ENCODE peak calls at places on chromosomes 3 and 15, in four cellular contexts. J is K562, M is GM12878, I is HCT116. Q is an unnamed sample.

GRCh38 chr3:24316887-24317383 is 177.7 kb downstream of the THRB start:
- DNase-seq in J (no peak), M (no peak), I (no peak), Q (no peak)

GRCh38 chr15:85993116-85993515 is 86.6 kb upstream of the AGBL1 start:
- DNase-seq in J (no peak), M (no peak), I (no peak), Q (no peak)

GRCh38 chr3:129829640-129830039 is 63.9 kb downstream of the TMCC1 start:
- DNase-seq in I (peak; percentile 76), J (peak; percentile 23), M (no peak), Q (no peak)

GRCh38 chr3:139629033-139629432 is 48.7 kb downstream of the NMNAT3 start:
- DNase-seq in M (no peak), I (peak; percentile 18), J (peak; percentile 22), Q (no peak)

GRCh38 chr3:65277788-65278187 is 590.0 kb upstream of the ADAMTS9 start:
- DNase-seq in J (no peak), M (no peak), I (no peak), Q (no peak)

GRCh38 chr3:71955549-71956373 is 170.8 kb upstream of the PROK2 start:
- DNase-seq in I (peak; percentile 45), J (peak; percentile 42), M (peak; percentile 61), Q (peak; percentile 66)

GRCh38 chr3:139909836-139910235 is 25.1 kb upstream of the CLSTN2 start:
- DNase-seq in J (no peak), I (no peak), M (no peak), Q (no peak)

GRCh38 chr3:126745760-126746394 is 41.8 kb downstream of the CHCHD6 start:
- DNase-seq in M (no peak), I (no peak), J (no peak), Q (no peak)

GRCh38 chr15:69074011-69074842 is 59.7 kb downstream of the NOX5 start:
- DNase-seq in I (no peak), J (no peak), M (no peak), Q (peak; percentile 54)

GRCh38 chr3:5690904-5691532 is 503.5 kb downstream of the EDEM1 start:
- DNase-seq in J (no peak), I (peak; percentile 57), M (no peak), Q (no peak)

GRCh38 chr3:180416111-180416541 is 185.8 kb upstream of the TTC14 start:
- DNase-seq in M (no peak), J (no peak), I (no peak), Q (no peak)

GRCh38 chr15:67892559-67893377 is 52.9 kb upstream of the RNU6-1 start:
- DNase-seq in I (no peak), J (no peak), M (no peak), Q (no peak)

GRCh38 chr3:125110016-125110875 is 54.4 kb upstream of the HEG1 start:
- DNase-seq in J (no peak), M (no peak), I (peak; percentile 32), Q (no peak)

GRCh38 chr3:37262816-37263393 is 88.5 kb upstream of the LRRFIP2 start:
- DNase-seq in J (no peak), M (no peak), I (no peak), Q (no peak)

GRCh38 chr3:177836671-177837070 is 639.4 kb upstream of the TBL1XR1 start:
- DNase-seq in J (no peak), M (no peak), I (no peak), Q (no peak)

GRCh38 chr15:31016446-31016915 is 25.1 kb upstream of the MTMR10 start:
- DNase-seq in M (no peak), I (no peak), J (no peak), Q (no peak)

GRCh38 chr3:127673191-127674098 is 693 bp downstream of the ABTB1 start:
- DNase-seq in M (no peak), I (no peak), J (peak; percentile 29), Q (peak; percentile 66)

GRCh38 chr3:61985020-61985419 is 388.3 kb downstream of the FEZF2 start:
- DNase-seq in J (no peak), M (no peak), I (no peak), Q (no peak)

GRCh38 chr15:96851613-96852012 is 521.1 kb downstream of the NR2F2 start:
- DNase-seq in M (no peak), J (no peak), I (no peak), Q (no peak)

GRCh38 chr3:12436514-12437222 is 47.6 kb upstream of the TSEN2 start:
- DNase-seq in I (no peak), M (no peak), J (no peak), Q (no peak)

GRCh38 chr3:126370606-126371005 is 13.4 kb upstream of the KLF15 start:
- DNase-seq in J (no peak), I (no peak), M (no peak), Q (no peak)

GRCh38 chr3:187281191-187281714 is 10.3 kb downstream of the MASP1 start:
- DNase-seq in I (no peak), J (peak; percentile 9), M (no peak), Q (no peak)

DNA sequence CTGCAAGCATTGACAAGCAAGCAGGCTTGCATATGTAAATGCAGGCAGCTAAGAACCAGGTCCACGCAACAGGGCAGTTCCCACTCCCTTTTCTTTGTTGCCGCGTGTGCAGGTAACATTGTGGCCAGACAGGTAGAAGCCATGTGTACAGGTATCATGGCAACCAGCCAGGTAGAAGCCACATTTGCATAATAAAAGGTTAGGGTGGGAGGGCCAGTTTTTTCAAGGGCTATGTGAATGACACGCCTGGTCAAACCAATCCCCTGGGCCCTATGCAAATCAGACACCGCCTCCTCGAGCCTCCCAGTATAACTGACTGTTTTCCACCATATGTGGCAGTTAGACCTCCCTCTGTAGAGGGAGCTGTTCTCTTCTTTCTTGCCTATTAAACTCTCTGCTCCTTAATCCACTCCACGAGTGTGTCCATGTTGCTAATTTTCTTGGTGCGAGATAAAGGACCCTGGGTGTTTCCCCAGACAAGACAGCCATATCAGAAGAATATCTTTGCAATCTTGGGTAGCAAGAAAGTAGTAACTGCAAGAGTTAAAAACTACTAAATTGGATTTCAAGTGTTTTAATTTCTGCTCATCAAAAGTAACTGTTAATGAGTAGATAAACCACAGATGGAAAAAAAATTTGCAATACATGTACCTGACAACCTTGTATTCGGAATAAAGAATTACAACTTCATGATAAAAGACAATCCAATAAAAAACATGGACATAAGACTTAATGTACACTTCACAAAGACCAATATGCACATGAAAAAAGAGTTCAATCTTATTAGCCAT is 21.8 kb downstream of the PCOLCE2 start:
- DNase-seq in J (peak; percentile 31), I (peak; percentile 45), M (no peak), Q (peak; percentile 76)
- TF ChIP-seq EGR1 in J (no peak), I (no peak), M (no peak), Q (no peak)

DNA sequence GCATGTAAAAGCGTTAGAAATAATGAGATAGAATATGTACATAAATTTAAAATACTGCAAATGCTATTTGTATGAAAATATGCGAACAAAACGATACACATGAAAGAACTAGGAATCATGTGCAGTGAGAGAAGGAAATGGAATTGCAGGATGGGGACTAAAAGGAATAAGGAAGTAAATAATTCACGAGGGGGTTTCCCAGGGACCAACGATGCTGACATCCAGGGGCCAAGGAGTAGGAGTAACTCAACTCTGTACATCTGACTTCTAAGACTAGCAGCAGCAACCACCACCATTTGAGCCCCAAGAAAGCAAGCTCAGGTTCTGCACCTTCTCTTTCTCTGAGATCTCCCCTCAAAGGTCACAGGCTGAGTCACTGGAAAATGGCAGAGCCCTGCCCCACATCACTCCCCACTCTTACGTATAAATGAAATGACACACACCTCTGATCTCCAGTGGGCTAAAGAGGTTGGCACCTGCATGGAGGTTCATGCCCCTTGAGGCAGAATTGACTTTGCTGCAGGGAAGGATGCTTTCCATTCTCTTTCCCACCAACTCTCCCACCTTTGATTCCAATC is 100.0 kb upstream of the DLG1 start:
- DNase-seq in M (no peak), J (peak; percentile 3), I (no peak), Q (no peak)
- TF ChIP-seq EGR1 in M (no peak), J (no peak), I (no peak), Q (no peak)

GRCh38 chr3:35639251-35640185 is at the start of gene ARPP21:
- DNase-seq in I (no peak), J (no peak), M (no peak), Q (peak; percentile 70)
- TF ChIP-seq EGR1 in I (no peak), J (no peak), M (no peak), Q (no peak)

GRCh38 chr3:54761661-54762060 is 166.2 kb downstream of the LRTM1 start:
- DNase-seq in M (no peak), I (no peak), J (no peak), Q (no peak)
- TF ChIP-seq EGR1 in M (no peak), I (no peak), J (no peak), Q (no peak)

DNA sequence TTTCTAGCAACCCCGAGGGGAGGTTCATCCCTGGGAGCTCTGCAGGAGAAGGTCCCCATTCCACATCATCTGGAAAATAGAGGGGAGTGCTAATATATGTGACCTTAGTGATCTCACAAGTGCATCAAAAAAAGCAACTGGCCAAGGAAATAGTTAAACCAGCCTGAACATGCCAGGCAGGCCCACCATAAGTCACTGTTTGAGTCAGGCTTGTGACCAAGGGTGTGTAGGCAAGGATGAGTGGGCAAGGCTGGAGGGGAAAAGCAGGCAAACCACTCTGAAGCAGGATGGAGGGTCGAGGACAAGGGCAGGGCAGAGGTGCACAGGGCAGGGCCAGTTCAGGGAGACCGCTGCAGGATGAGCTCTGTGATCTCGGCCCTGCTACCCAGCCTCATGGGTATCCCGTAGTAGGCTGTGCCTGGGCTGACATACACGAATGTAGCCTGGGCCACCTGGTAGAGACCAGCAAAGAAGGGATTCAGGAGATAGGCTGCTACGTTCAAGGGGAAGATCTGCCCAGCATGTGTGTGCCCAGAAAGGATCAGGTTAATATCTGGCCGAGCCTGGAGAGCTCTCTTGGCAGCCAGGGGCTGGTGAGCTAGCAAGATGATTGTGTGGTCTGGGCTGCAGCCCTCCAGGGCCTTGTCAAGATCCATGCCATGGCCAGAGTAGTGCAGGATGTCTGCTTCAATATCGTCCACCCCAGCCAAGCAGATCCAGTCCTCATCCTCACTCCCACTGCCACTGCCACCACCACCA is 4.3 kb downstream of the GLB1 start:
- DNase-seq in J (no peak), M (no peak), I (no peak), Q (no peak)
- TF ChIP-seq EGR1 in J (no peak), M (no peak), I (no peak), Q (no peak)

GRCh38 chr3:184361932-184362667 is 590 bp downstream of the POLR2H start:
- DNase-seq in M (no peak), I (peak; percentile 63), J (peak; percentile 54), Q (no peak)
- TF ChIP-seq EGR1 in M (peak; percentile 72), I (no peak), J (peak; percentile 91), Q (peak; percentile 56)

GRCh38 chr3:102238362-102238761 is 196.5 kb upstream of the ZPLD1 start:
- DNase-seq in M (no peak), J (no peak), I (no peak), Q (peak; percentile 63)

GRCh38 chr3:102237838-102238237 is 197.0 kb upstream of the ZPLD1 start:
- DNase-seq in J (no peak), M (no peak), I (no peak), Q (no peak)

GRCh38 chr3:102237181-102237580 is 197.6 kb upstream of the ZPLD1 start:
- DNase-seq in M (no peak), I (no peak), J (no peak), Q (no peak)

GRCh38 chr3:102233881-102234280 is 200.9 kb upstream of the ZPLD1 start:
- DNase-seq in J (no peak), M (peak; percentile 69), I (no peak), Q (no peak)

DNA sequence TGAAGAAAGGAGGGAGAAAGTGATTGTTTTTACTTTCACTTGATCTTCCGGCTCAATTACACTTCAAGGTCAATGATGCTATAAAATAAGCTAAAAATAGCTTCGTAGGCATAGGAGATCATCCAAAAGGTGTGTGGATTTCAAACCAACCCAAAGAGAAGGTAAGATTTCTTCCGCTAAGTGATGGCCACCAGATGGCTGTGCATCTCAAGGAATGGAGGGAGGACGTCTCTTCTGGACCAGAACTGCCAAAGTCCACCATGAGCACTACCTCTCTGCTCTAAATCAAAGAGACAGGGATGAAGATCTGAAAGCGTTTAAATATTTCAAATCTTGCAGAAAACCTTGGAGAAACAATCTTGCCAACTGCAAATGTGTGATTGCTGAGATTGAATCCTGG is 199.1 kb upstream of the ZPLD1 start:
- DNase-seq in I (no peak), M (no peak), J (no peak), Q (no peak)
- TF ChIP-seq EGR1 in I (no peak), M (no peak), J (no peak), Q (no peak)